ENCODE peak calls at places on chromosomes 3 and 15, in four cellular contexts. Z, A, G and U are unnamed samples.

GRCh38 chr3:47780727-47781325 is 867 bp downstream of the SMARCC1 start:
- DNase-seq in Z (no peak), A (peak), G (no peak), U (no peak)

GRCh38 chr3:53799338-53799865 is 46.8 kb downstream of the CHDH start:
- DNase-seq in Z (no peak), A (peak), G (no peak), U (no peak)

GRCh38 chr3:167776144-167776685 is 40.7 kb downstream of the SERPINI1 start:
- DNase-seq in Z (no peak), A (no peak), G (no peak), U (no peak)

GRCh38 chr15:52786436-52787122 is 3.6 kb downstream of the ONECUT1 start:
- DNase-seq in Z (peak), A (no peak), G (no peak), U (no peak)

GRCh38 chr3:48647714-48648113 is 12.5 kb upstream of the SLC26A6 start:
- DNase-seq in Z (no peak), A (no peak), G (no peak), U (no peak)

GRCh38 chr3:184711366-184712247 is at the start of gene MAGEF1:
- DNase-seq in Z (peak), A (peak), G (peak), U (peak)

GRCh38 chr3:32095431-32095830 is 11.0 kb upstream of the GPD1L start:
- DNase-seq in Z (no peak), A (no peak), G (no peak), U (no peak)

GRCh38 chr3:185561374-185561943 is 9.1 kb upstream of the LIPH start:
- DNase-seq in Z (no peak), A (no peak), G (no peak), U (no peak)

GRCh38 chr3:31232049-31233040 is 300.4 kb upstream of the STT3B start:
- DNase-seq in Z (no peak), A (peak), G (peak), U (no peak)

GRCh38 chr15:90765966-90766365 is 48.8 kb downstream of the BLM start:
- DNase-seq in Z (no peak), A (no peak), G (no peak), U (no peak)

GRCh38 chr3:138234401-138235179 is 47.5 kb downstream of the ARMC8 start:
- DNase-seq in Z (no peak), A (no peak), G (no peak), U (no peak)

GRCh38 chr3:71131385-71131871 is 452.1 kb downstream of the FOXP1 start:
- DNase-seq in Z (no peak), A (no peak), G (peak), U (no peak)

GRCh38 chr3:52388348-52388821 is 56.5 kb downstream of the SEMA3G start:
- DNase-seq in Z (no peak), A (no peak), G (no peak), U (no peak)
- TF ChIP-seq CTCF in Z (no peak), A (peak), G (no peak), U (no peak)

DNA sequence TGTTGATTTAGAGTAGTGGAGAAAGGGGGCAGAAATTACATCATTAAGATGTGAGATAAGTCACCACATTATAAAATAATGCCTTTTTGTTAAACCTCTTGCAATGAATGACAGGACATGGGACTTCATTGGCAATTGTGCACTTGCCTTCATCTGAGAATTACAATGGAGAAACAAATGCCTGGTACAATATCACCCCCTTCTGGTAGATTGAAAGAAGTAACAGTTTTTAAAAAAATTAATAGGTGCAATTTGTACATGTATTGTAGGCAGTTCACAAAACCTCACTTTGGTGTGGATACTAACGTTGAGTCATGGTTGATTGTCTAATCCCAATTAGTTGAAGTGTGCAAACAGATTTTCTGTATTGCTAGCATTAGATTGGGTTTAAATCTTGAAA is 4.6 kb upstream of the P2RY14 start:
- DNase-seq in Z (no peak), A (peak), G (peak), U (peak)
- TF ChIP-seq CTCF in Z (peak), A (peak), G (peak), U (no peak)

DNA sequence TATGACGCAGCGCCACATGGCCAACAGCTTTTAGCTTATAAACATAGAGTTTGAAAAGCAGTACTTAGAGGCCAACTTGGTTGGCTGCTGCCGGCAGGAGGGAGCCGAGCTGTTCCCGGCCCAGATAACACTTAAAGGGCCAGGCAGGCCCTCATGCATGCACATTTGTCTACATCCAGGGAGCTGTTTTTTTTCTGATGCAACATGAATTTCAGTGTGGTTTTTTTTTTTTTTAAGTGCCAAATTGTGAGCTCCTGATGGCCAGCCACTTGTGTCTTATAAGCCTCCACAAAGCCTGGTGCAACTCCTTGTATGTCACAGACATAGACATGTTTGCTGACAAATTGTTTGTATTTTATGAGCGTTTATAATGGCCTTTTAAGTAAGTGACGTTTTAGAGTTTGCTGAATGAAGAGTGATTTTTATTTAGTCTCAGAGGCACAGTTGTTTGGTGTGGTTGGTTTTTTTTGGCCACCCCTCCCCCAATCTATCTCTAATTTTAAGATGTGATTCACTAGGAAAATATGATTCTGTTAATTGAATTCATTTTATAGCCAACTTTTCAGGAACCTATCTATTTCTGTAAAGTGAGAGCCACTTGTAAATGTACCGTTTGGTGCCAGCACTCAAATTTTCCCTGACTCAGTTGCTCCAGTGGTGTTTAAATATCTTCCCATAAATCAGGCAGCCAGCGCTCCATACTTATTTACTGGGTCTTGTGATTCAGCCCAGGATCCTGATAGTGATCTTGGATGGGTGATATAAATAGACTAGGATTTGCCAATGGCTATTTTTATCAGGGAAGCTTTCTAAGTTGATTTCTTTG is 134.3 kb downstream of the VGLL4 start:
- DNase-seq in Z (peak), A (no peak), G (peak), U (no peak)
- TF ChIP-seq CTCF in Z (no peak), A (peak), G (no peak), U (no peak)

GRCh38 chr3:69856965-69857364 is 117.7 kb downstream of the MITF start:
- DNase-seq in Z (no peak), A (no peak), G (no peak), U (no peak)

GRCh38 chr3:69850849-69851248 is 111.6 kb downstream of the MITF start:
- DNase-seq in Z (no peak), A (no peak), G (no peak), U (no peak)

GRCh38 chr3:69853033-69853432 is 113.8 kb downstream of the MITF start:
- DNase-seq in Z (no peak), A (no peak), G (no peak), U (no peak)

GRCh38 chr3:69861556-69861955 is 122.3 kb downstream of the MITF start:
- DNase-seq in Z (no peak), A (no peak), G (no peak), U (no peak)

DNA sequence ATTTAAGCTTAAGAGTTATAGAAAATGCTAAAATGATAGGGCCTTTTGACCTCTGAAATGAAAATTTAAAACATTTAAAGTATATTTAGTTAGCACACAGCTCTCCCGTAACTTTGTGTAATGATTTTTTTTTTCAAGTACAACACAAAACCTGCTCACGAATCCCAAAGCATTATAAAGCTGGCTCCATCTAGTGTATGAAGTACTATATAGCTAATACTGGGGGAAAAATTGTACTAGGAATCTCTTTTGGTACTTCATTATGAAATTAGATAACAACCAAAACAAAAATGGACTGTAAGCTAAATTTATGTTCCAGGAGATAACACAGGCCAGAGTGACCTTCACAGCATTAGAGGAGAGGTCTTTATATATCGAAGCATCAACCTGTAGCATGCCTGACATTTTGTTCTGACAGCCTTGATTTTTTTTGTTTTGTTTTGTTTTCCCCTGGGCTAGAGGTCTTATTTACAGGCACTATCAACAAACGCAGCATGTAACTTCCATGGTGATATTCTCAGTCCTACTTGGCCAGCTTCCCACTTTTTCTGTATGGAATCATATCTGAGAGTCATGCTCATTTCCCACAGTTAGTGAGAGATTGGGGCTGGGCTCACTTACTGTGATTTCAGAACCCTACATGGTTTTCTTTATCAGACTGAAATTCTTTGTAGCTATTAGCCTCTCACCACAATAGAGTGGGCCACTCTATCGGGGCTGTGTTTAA is 116.3 kb downstream of the MITF start:
- DNase-seq in Z (no peak), A (no peak), G (no peak), U (no peak)
- TF ChIP-seq CTCF in Z (peak), A (peak), G (peak), U (no peak)

GRCh38 chr3:30044515-30044914 is 561.9 kb upstream of the TGFBR2 start:
- DNase-seq in Z (no peak), A (no peak), G (no peak), U (no peak)

GRCh38 chr3:30042274-30042859 is 564.0 kb upstream of the TGFBR2 start:
- DNase-seq in Z (peak), A (peak), G (peak), U (peak)

GRCh38 chr3:30043156-30043555 is 563.2 kb upstream of the TGFBR2 start:
- DNase-seq in Z (no peak), A (no peak), G (no peak), U (no peak)
- TF ChIP-seq CTCF in Z (no peak), A (no peak), G (no peak), U (no peak)

GRCh38 chr15:89442155-89442554 is 54.2 kb downstream of the RHCG start:
- DNase-seq in Z (no peak), A (no peak), G (no peak), U (no peak)

GRCh38 chr15:89444241-89444797 is 52.1 kb downstream of the RHCG start:
- DNase-seq in Z (no peak), A (no peak), G (no peak), U (no peak)

GRCh38 chr15:89441295-89441762 is 55.1 kb downstream of the RHCG start:
- DNase-seq in Z (peak), A (no peak), G (peak), U (peak)

GRCh38 chr15:89444855-89445254 is 51.5 kb downstream of the RHCG start:
- DNase-seq in Z (no peak), A (no peak), G (no peak), U (no peak)

DNA sequence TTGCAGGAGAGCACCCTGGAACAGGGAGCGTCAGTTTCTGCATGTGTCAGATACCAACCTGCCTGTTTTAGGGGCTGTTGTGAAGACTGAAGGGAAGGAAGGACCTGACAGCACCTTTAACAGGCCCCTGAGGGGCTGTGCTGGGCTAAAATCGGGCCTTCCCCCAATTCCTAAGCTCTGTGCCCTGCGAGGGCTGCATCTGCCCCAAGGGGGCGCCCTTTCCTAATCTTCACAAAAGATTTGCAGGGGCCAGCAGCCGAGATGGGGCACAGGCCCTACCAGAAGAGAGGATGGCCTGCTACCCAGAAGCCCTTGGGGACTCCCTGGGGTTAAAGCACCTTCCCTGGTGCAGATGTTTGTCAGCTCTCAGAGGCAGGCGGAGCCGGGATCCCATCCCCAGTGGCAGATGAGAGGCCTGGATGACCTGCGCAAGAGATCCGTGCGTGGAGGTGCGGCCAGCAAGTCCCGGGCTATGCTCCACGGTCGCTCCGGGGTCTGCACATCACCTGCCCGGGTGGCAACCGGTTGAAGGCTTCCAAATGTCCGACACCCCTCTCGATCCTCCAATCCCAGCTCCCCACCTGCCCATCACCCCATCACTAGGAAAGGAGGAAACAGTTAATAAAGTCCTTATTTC is 53.6 kb downstream of the RHCG start:
- DNase-seq in Z (peak), A (no peak), G (peak), U (peak)
- TF ChIP-seq CTCF in Z (peak), A (peak), G (peak), U (peak)

GRCh38 chr3:123194552-123194951 is 7.2 kb upstream of the SEC22A start:
- DNase-seq in Z (no peak), A (peak), G (no peak), U (no peak)
- TF ChIP-seq CTCF in Z (no peak), A (peak), G (no peak), U (no peak)